ENCODE peak calls at places on chromosomes 7 and 10, in eight cellular contexts. P is putamen; F is foreskin fibroblast; U is stimulated activated CD4-positive, alpha-beta T cell treated with anti-CD3 and anti-CD28 coated beads, TNF-alpha, amount 100 ng/mL, for 1 hour; X is activated CD4-positive, alpha-beta T cell treated with anti-CD3 and anti-CD28 coated beads, Interleukin-2, amount 50 U/mL, for 4 hours; I is fibroblast of lung; O is AG08395; S is CD8-positive, alpha-beta T cell. V is an unnamed sample.

GRCh38 chr7:43535810-43536585 is 46.9 kb upstream of the STK17A start:
- DNase-seq in P (no peak), F (peak; percentile 91), U (no peak), X (no peak), I (peak; percentile 96), O (peak; percentile 79), S (no peak), V (no peak)

GRCh38 chr10:28676297-28676967 is 889 bp upstream of the BAMBI start:
- DNase-seq in P (no peak), F (peak; percentile 46), U (no peak), X (no peak), I (no peak), O (no peak), S (peak; percentile 21), V (peak; percentile 34)

GRCh38 chr10:77618117-77618516 is 19.5 kb downstream of the KCNMA1 start:
- DNase-seq in P (no peak), F (no peak), U (no peak), X (no peak), I (no peak), O (no peak), S (no peak), V (no peak)

GRCh38 chr10:64385355-64385754 is 864.2 kb downstream of the REEP3 start:
- DNase-seq in P (no peak), F (no peak), U (no peak), X (no peak), I (no peak), O (no peak), S (no peak), V (no peak)

GRCh38 chr10:71138126-71138860 is 74.1 kb upstream of the UNC5B start:
- DNase-seq in P (no peak), F (no peak), U (no peak), X (no peak), I (peak; percentile 13), O (no peak), S (no peak), V (no peak)

GRCh38 chr10:33095867-33096479 is 137.9 kb upstream of the ITGB1 start:
- DNase-seq in P (no peak), F (no peak), U (no peak), X (no peak), I (no peak), O (no peak), S (no peak), V (no peak)

GRCh38 chr7:127844707-127845331 is 186.4 kb downstream of the LRRC4 start:
- DNase-seq in P (no peak), F (peak; percentile 58), U (no peak), X (no peak), I (peak; percentile 69), O (peak; percentile 44), S (no peak), V (peak; percentile 79)

GRCh38 chr7:143222782-143223181 is 945 bp downstream of the TAS2R40 start:
- DNase-seq in P (no peak), F (no peak), U (no peak), X (no peak), I (no peak), O (no peak), S (no peak), V (no peak)

GRCh38 chr10:4191354-4191753 is 406.3 kb upstream of the KLF6 start:
- DNase-seq in P (no peak), F (no peak), U (no peak), X (no peak), I (no peak), O (no peak), S (no peak), V (no peak)

GRCh38 chr7:157805716-157806115 is 468.9 kb downstream of the DNAJB6 start:
- DNase-seq in P (no peak), F (no peak), U (no peak), X (no peak), I (no peak), O (no peak), S (no peak), V (no peak)

GRCh38 chr7:104946338-104946737 is 67.7 kb upstream of the KMT2E start:
- DNase-seq in P (no peak), F (no peak), U (no peak), X (no peak), I (no peak), O (no peak), S (no peak), V (no peak)

GRCh38 chr7:156218544-156219306 is 406.5 kb upstream of the SHH start:
- DNase-seq in P (no peak), F (no peak), U (no peak), X (no peak), I (no peak), O (no peak), S (no peak), V (no peak)

GRCh38 chr7:141674201-141674671 is 27.7 kb downstream of the DENND11 start:
- DNase-seq in P (no peak), F (no peak), U (no peak), X (no peak), I (peak; percentile 84), O (no peak), S (no peak), V (peak; percentile 97)

GRCh38 chr7:28458732-28459131 is 46.4 kb downstream of the CREB5 start:
- DNase-seq in P (no peak), F (no peak), U (no peak), X (no peak), I (no peak), O (no peak), S (no peak), V (no peak)

GRCh38 chr7:158428842-158429753 is 158.5 kb downstream of the PTPRN2 start:
- DNase-seq in P (no peak), F (no peak), U (no peak), X (no peak), I (no peak), O (no peak), S (no peak), V (no peak)

GRCh38 chr10:61284222-61284890 is 168.8 kb downstream of the TMEM26 start:
- DNase-seq in P (peak; percentile 59), F (peak; percentile 77), U (no peak), X (no peak), I (peak; percentile 70), O (peak; percentile 42), S (no peak), V (peak; percentile 83)

GRCh38 chr7:20199015-20199737 is 18.0 kb downstream of the MACC1 start:
- DNase-seq in P (no peak), F (peak; percentile 89), U (no peak), X (no peak), I (peak; percentile 85), O (peak; percentile 58), S (no peak), V (peak; percentile 83)

GRCh38 chr10:340646-341045 is 205.4 kb downstream of the ZMYND11 start:
- DNase-seq in P (no peak), F (no peak), U (no peak), X (no peak), I (no peak), O (no peak), S (no peak), V (no peak)

GRCh38 chr7:70785427-70785826 is 346.5 kb upstream of the GALNT17 start:
- DNase-seq in P (no peak), F (peak; percentile 8), U (no peak), X (no peak), I (no peak), O (no peak), S (no peak), V (no peak)

GRCh38 chr7:118183254-118183585 is 744 bp upstream of the LSM8 start:
- DNase-seq in P (no peak), F (peak; percentile 17), U (no peak), X (no peak), I (peak; percentile 3), O (peak; percentile 7), S (no peak), V (no peak)

GRCh38 chr7:55524558-55525310 is 47.6 kb downstream of the VOPP1 start:
- DNase-seq in P (no peak), F (peak; percentile 14), U (no peak), X (no peak), I (no peak), O (no peak), S (no peak), V (no peak)

GRCh38 chr10:6713120-6713519 is 133.0 kb upstream of the PRKCQ start:
- DNase-seq in P (no peak), F (no peak), U (no peak), X (no peak), I (no peak), O (no peak), S (no peak), V (no peak)

GRCh38 chr10:110076559-110077318 is 69.0 kb downstream of the ADD3 start:
- DNase-seq in P (peak; percentile 57), F (peak; percentile 94), U (no peak), X (no peak), I (peak; percentile 91), O (peak; percentile 77), S (peak; percentile 54), V (peak; percentile 91)